ENCODE peak calls at places on chromosome 13, in ten cellular contexts. X is fibroblast of mammary gland; W is HFFc6; H is substantia nigra; G is GM03348; M is activated T-cell treated with anti-CD3 and anti-CD28 coated beads for 1 hour; Y is NCI-H748 treated with DMSO at 0.1 percent for 48 hours; Z is iris pigment epithelial cell; K is Calu3; S is activated CD4-positive, alpha-beta T cell treated with anti-CD3 and anti-CD28 coated beads for 4 hours. U is an unnamed sample.
A peak's percentile ranks its signal among the peaks of the same experiment; 100 is the strongest.

GRCh38 chr13:108060111-108060510 is 155.2 kb downstream of the LIG4 start:
- DNase-seq in X (no peak), W (no peak), H (no peak), G (no peak), M (no peak), Y (no peak), Z (no peak), K (no peak), S (no peak), U (no peak)

GRCh38 chr13:45658586-45659235 is 43.2 kb upstream of the ERICH6B start:
- DNase-seq in X (peak; percentile 86), W (peak; percentile 79), H (no peak), G (peak; percentile 86), M (no peak), Y (no peak), Z (peak; percentile 55), K (no peak), S (no peak), U (no peak)

GRCh38 chr13:47025791-47026419 is 129.1 kb upstream of the HTR2A start:
- DNase-seq in X (no peak), W (no peak), H (no peak), G (no peak), M (no peak), Y (no peak), Z (no peak), K (no peak), S (no peak), U (no peak)

GRCh38 chr13:110306340-110306959 is 507 bp downstream of the COL4A1 start:
- DNase-seq in X (peak; percentile 51), W (no peak), H (no peak), G (peak; percentile 38), M (no peak), Y (no peak), Z (peak; percentile 61), K (no peak), S (no peak), U (no peak)

GRCh38 chr13:23621316-23621645 is 51.1 kb downstream of the TNFRSF19 start:
- DNase-seq in X (peak; percentile 95), W (peak; percentile 89), H (no peak), G (peak; percentile 72), M (no peak), Y (no peak), Z (peak; percentile 89), K (peak; percentile 35), S (no peak), U (no peak)

GRCh38 chr13:21137696-21138095 is 38.7 kb downstream of the SKA3 start:
- DNase-seq in X (peak; percentile 76), W (peak; percentile 24), H (no peak), G (no peak), M (no peak), Y (no peak), Z (peak; percentile 70), K (peak; percentile 19), S (no peak), U (no peak)

GRCh38 chr13:49298903-49299605 is 51.3 kb downstream of the CDADC1 start:
- DNase-seq in X (no peak), W (no peak), H (no peak), G (no peak), M (no peak), Y (no peak), Z (no peak), K (peak; percentile 30), S (no peak), U (no peak)

GRCh38 chr13:46595136-46595917 is 42.4 kb downstream of the LRCH1 start:
- DNase-seq in X (peak; percentile 55), W (peak; percentile 46), H (no peak), G (no peak), M (no peak), Y (no peak), Z (no peak), K (no peak), S (no peak), U (no peak)

GRCh38 chr13:107339209-107339608 is 771.3 kb upstream of the ARGLU1 start:
- DNase-seq in X (peak; percentile 40), W (no peak), H (no peak), G (no peak), M (no peak), Y (no peak), Z (peak; percentile 68), K (no peak), S (no peak), U (no peak)

GRCh38 chr13:34933349-34933748 is 8.7 kb upstream of the NBEA start:
- DNase-seq in X (no peak), W (no peak), H (no peak), G (no peak), M (no peak), Y (peak; percentile 56), Z (no peak), K (no peak), S (no peak), U (no peak)

GRCh38 chr13:73602295-73602694 is 531.9 kb downstream of the KLF12 start:
- DNase-seq in X (peak; percentile 8), W (no peak), H (no peak), G (no peak), M (no peak), Y (no peak), Z (peak; percentile 54), K (no peak), S (no peak), U (no peak)

GRCh38 chr13:44317752-44318550 is 55.7 kb upstream of the SERP2 start:
- DNase-seq in X (peak; percentile 88), W (no peak), H (no peak), G (peak; percentile 44), M (no peak), Y (peak; percentile 29), Z (no peak), K (no peak), S (no peak), U (no peak)

U was measured in activated T-helper 2 cell treated with anti-CD3 and anti-CD28 coated beads, Interferon-gamma antibody, Interleukin-2, Interleukin-4, amounts not matched to agents 10 μg/mL and 5 μg/mL and 100 μg/mL, durations not matched to agents 14 hours and 24 hours and 36 hours.